ENCODE peak calls at places on chromosomes 1 and 21, in four cellular contexts. D, E, Y and B are unnamed samples. For H3K27me3, the result is how much of the 10 kb centered on the place peaks cover.

GRCh38 chr1:108199231-108199657 is 899 bp downstream of the SLC25A24 start:
- DNase-seq in D (peak), E (no peak), Y (peak), B (no peak)

GRCh38 chr1:8510041-8510823 is 192.3 kb downstream of the SLC45A1 start:
- DNase-seq in D (no peak), E (no peak), Y (no peak), B (no peak)

GRCh38 chr1:30034627-30035521 is 688.5 kb downstream of the MATN1 start:
- DNase-seq in D (no peak), E (no peak), Y (peak), B (peak)

GRCh38 chr1:206049293-206049692 is 3.7 kb upstream of the RHEX start:
- DNase-seq in D (no peak), E (no peak), Y (no peak), B (no peak)

GRCh38 chr21:21076051-21076450 is 77.8 kb downstream of the NCAM2 start:
- DNase-seq in D (no peak), E (no peak), Y (no peak), B (no peak)

GRCh38 chr1:244087021-244087560 is 36.0 kb downstream of the ZBTB18 start:
- DNase-seq in D (no peak), E (no peak), Y (no peak), B (no peak)

GRCh38 chr1:218364028-218364710 is 19.0 kb downstream of the TGFB2 start:
- DNase-seq in D (no peak), E (no peak), Y (no peak), B (no peak)

GRCh38 chr1:108017698-108018097 is 52.7 kb upstream of the VAV3 start:
- DNase-seq in D (no peak), E (no peak), Y (peak), B (peak)

GRCh38 chr21:9780441-9780937 is 740.9 kb upstream of the TPTE start:
- DNase-seq in D (no peak), E (no peak), Y (no peak), B (no peak)

GRCh38 chr1:167776616-167777252 is 55.0 kb downstream of the MPZL1 start:
- DNase-seq in D (no peak), E (no peak), Y (no peak), B (no peak)

GRCh38 chr1:28374297-28374696 is 4.8 kb downstream of the PHACTR4 start:
- DNase-seq in D (no peak), E (no peak), Y (no peak), B (peak)

GRCh38 chr21:41197582-41197981 is 29.6 kb downstream of the BACE2 start:
- DNase-seq in D (no peak), E (no peak), Y (no peak), B (no peak)

GRCh38 chr1:235424092-235424491 is 56.9 kb downstream of the TBCE start:
- DNase-seq in D (no peak), E (no peak), Y (no peak), B (no peak)

GRCh38 chr1:73593379-73593778 is 604.6 kb downstream of the LRRIQ3 start:
- DNase-seq in D (peak), E (no peak), Y (peak), B (peak)

GRCh38 chr21:25215698-25216384 is 391.4 kb downstream of the MRPL39 start:
- DNase-seq in D (no peak), E (no peak), Y (no peak), B (no peak)

GRCh38 chr1:240004086-240004749 is 87.5 kb upstream of the FMN2 start:
- DNase-seq in D (no peak), E (no peak), Y (peak), B (no peak)

GRCh38 chr1:159089184-159089791 is 12.7 kb upstream of the AIM2 start:
- DNase-seq in D (no peak), E (no peak), Y (peak), B (no peak)

GRCh38 chr21:26795866-26796329 is 49.3 kb downstream of the ADAMTS1 start:
- DNase-seq in D (peak), E (no peak), Y (peak), B (peak)

DNA sequence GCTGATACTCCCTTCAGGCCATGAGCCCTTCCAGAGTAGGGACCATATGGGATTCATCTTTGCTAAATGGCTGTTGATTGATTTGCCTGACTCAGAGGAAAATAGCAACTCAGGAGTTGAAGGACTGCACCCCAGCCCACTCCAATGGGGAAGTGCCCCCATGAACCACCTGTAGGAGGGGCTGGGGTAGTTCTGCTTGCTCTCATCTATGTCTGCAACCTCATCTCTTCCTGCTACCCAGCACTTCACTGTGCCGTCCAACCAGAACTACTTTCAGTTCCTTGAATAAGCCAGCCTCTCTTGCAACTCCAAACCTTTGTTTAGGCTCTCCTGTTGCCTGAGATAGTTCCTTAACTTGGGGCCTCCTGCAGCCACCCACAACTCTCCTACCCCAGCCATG is 26.6 kb downstream of the BEND5 start:
- DNase-seq in D (no peak), E (no peak), Y (no peak), B (no peak)
- TF ChIP-seq CTCF in D (no peak), E (no peak), Y (no peak), B (no peak)

DNA sequence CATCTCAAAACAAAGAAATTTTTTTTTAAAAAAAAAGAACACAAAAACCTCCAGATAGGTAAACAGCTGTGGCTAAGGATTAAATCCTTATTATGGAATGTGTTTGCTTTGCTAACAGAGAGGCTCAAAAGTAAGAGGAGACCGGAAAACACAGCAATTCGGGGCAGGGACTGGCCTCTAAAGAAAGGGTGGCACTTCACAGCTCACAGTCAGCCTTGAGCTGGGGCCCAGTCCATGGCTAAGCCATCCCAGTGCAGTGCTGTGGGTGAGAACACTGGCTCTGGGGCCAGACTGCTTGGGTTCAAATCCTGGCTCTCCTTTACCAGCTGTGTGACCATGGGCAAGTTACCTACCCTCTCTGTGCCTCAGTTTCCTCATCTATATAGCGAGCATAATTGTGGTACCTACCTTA is 28.2 kb downstream of the KIF17 start:
- DNase-seq in D (no peak), E (no peak), Y (no peak), B (no peak)
- H3K27me3 ChIP-seq in D (under half), E (under half), Y (under half), B (under half)

GRCh38 chr1:44608141-44608540 is 66.1 kb downstream of the TMEM53 start:
- DNase-seq in D (no peak), E (no peak), Y (peak), B (no peak)

GRCh38 chr1:44609768-44610526 is 64.3 kb downstream of the TMEM53 start:
- DNase-seq in D (no peak), E (no peak), Y (no peak), B (no peak)

GRCh38 chr1:44610527-44611148 is 63.6 kb downstream of the TMEM53 start:
- DNase-seq in D (no peak), E (no peak), Y (no peak), B (no peak)

GRCh38 chr1:44611419-44611818 is 62.9 kb downstream of the TMEM53 start:
- DNase-seq in D (no peak), E (peak), Y (no peak), B (no peak)

DNA sequence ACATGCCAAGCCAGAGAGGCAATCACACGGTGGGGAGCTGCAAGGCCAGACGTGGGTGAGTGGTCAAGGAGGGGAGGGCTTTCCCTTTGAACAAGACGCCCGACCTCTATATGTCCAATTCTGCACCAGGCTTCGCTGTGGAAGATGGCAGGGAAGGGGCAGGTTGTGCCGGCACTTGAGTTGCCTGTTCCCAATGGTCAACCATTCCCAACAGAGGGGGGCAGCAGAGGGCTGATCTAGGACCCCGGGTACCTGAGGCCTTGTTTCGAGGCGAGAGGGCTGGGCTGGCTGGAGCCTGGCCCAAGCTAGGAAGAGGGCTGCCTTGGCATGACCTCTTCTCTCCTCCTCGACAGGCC is 64.9 kb downstream of the TMEM53 start:
- DNase-seq in D (no peak), E (peak), Y (peak), B (no peak)
- TF ChIP-seq CTCF in D (peak), E (peak), Y (peak), B (peak)

GRCh38 chr1:18561967-18562366 is 68.7 kb upstream of the PAX7 start:
- DNase-seq in D (no peak), E (no peak), Y (no peak), B (no peak)
- H3K27me3 ChIP-seq in D (under half), E (under half), Y (half or more), B (half or more)

GRCh38 chr1:54575161-54575560 is 27.1 kb downstream of the ACOT11 start:
- DNase-seq in D (no peak), E (no peak), Y (no peak), B (no peak)
- TF ChIP-seq CTCF in D (no peak), E (peak), Y (no peak), B (no peak)

DNA sequence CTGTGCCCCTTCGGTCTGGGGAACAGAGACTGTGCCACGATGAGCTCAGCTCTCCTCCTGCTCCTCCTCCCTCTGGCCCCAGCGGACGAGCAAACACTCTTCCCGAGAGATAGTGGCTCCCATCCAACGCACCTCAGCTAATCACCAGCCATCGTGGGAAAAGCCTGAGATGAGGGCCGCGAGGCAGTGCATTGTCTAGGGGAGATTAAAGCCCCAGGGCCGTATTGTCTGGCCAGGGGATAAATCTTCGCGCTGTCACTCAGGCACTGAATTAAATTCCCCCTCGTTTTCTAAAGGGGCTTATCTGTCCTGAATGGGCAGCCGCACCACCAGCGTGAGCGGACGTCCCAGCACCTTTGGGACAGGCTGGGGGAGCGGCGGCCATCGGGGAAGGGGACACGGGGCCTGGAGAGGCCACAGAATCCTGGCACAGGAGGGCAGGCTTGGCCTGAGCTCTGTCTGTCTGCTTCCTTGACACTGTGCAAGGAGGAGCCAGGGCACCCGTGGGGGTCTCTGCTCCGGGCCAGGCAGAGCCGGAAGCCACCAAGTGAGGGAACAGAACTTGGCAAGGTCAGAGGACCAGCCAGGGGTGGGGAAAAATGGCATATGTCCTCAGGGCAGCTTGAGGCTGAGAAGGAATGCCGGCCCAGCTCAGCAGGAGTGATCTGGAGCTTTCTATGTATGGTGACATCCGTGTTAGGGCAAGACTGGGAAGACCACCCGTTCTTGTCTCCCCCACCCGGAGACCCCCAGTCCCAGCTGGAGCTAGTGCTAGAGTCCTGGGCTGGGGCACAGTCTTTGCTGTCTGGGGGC is 32.3 kb downstream of the PRDM16 start:
- DNase-seq in D (no peak), E (no peak), Y (no peak), B (no peak)
- H3K27me3 ChIP-seq in D (under half), E (under half), Y (half or more), B (under half)